ENCODE peak calls at places on chromosomes 7 and 10, in five cellular contexts. Q, P, M, O and J are unnamed samples.
A peak's percentile ranks its signal among the peaks of the same experiment; 100 is the strongest.

GRCh38 chr10:81081887-81082620 is 544.4 kb downstream of the SH2D4B start:
- DNase-seq in P (peak; percentile 54), Q (peak; percentile 52), O (no peak), M (no peak), J (no peak)

GRCh38 chr10:94279835-94280709 is 82.7 kb downstream of the NOC3L start:
- DNase-seq in O (peak; percentile 41), M (no peak), Q (peak; percentile 64), P (peak; percentile 85), J (peak; percentile 78)

GRCh38 chr7:867001-867405 is 9.4 kb upstream of the GET4 start:
- DNase-seq in O (no peak), Q (no peak), P (peak; percentile 93), M (peak; percentile 56), J (no peak)

GRCh38 chr10:21263266-21263803 is 262.1 kb downstream of the SKIDA1 start:
- DNase-seq in Q (no peak), O (no peak), P (no peak), M (no peak), J (no peak)

GRCh38 chr7:6258440-6259182 is 13.8 kb downstream of the CYTH3 start:
- DNase-seq in P (no peak), Q (peak; percentile 64), O (no peak), M (peak; percentile 85), J (no peak)

GRCh38 chr7:95871078-95871848 is 98.9 kb downstream of the DYNC1I1 start:
- DNase-seq in Q (peak; percentile 65), P (no peak), M (peak; percentile 14), O (no peak), J (peak; percentile 67)

GRCh38 chr10:133158756-133159610 is 1.0 kb upstream of the KNDC1 start:
- DNase-seq in O (no peak), M (no peak), Q (peak; percentile 53), P (no peak), J (no peak)

GRCh38 chr10:58240531-58240930 is 27.2 kb downstream of the IPMK start:
- DNase-seq in P (no peak), M (peak; percentile 59), O (no peak), Q (no peak), J (no peak)

GRCh38 chr7:93949468-93949867 is 27.9 kb downstream of the GNG11 start:
- DNase-seq in Q (no peak), O (no peak), P (no peak), M (peak; percentile 90), J (no peak)

GRCh38 chr10:43170491-43170890 is 32.2 kb downstream of the CSGALNACT2 start:
- DNase-seq in P (no peak), M (no peak), Q (no peak), O (no peak), J (no peak)

GRCh38 chr7:66681491-66682349 is 53.0 kb downstream of the KCTD7 start:
- DNase-seq in O (peak; percentile 95), M (peak; percentile 90), Q (peak; percentile 98), P (peak; percentile 100), J (peak; percentile 98)

GRCh38 chr10:129780901-129781795 is 182.9 kb downstream of the EBF3 start:
- DNase-seq in M (no peak), P (peak; percentile 44), Q (no peak), O (no peak), J (no peak)

GRCh38 chr7:149099058-149099457 is 8.5 kb upstream of the ZNF786 start:
- DNase-seq in Q (no peak), P (no peak), O (no peak), M (no peak), J (no peak)

GRCh38 chr7:124856299-124856888 is 73.2 kb downstream of the POT1 start:
- DNase-seq in M (peak; percentile 16), P (no peak), Q (peak; percentile 54), O (peak; percentile 3), J (no peak)

GRCh38 chr7:67817481-67817880 is 820.8 kb downstream of the TYW1 start:
- DNase-seq in P (no peak), M (no peak), Q (no peak), O (no peak), J (no peak)

DNA sequence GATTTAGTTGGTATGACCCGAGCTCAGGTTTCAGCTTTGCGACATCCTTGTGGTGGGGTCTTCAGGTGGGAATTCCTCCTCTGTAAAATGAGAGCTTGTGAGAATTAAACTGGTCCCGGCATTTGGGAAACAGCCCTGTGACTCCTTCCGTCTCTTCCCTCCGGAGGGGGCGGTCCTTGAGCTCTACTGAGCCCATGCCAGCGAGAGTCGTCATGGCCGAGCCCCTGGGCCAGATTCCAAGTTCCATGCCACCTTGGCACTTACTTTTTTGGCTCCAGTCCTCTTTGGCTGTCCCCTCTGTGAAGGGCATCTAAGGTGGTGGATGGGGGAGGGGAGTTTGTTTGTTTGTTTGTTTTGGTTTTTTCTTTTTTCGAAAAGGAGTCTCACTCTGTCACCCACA is 47.6 kb downstream of the GTF2IRD1 start:
- DNase-seq in Q (no peak), O (no peak), M (peak; percentile 12), P (peak; percentile 88), J (no peak)
- H3K4me3 ChIP-seq in Q (no peak overlapping the region), O (no peak overlapping the region), M (no peak overlapping the region), P (no peak overlapping the region), J (no peak overlapping the region)

DNA sequence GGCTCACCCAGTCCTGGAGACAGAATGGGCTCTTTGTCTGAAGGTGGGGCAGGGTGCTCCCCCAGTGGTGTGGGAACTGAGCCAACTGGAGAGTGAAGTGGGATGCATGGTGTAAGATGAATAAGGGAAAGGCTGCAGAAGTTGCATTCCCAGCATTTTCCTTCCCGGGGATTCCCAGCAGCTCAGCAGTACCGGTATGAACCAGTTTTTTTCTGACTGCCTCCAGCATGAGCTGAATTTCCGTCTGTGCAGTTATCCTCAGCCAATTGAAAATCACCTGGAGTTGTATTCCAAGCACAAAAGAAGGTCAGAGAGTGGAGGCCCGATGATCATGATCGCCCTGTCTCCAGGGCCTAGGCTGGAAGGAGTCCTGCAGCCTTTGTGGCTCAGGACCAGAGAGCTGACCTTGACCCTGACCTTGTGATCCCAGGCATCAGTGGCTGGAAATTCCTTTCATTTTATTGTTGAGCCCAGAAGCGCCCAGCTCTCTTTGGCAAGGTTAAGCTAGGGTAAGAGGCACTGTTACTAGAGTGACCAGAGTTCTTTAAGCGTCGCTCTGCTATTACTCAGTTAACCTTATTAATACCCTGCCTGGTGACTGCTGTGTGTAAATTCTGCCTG is 33.4 kb downstream of the OGDH start:
- DNase-seq in O (no peak), M (peak; percentile 91), Q (no peak), P (no peak), J (peak; percentile 66)
- H3K4me3 ChIP-seq in O (peak overlapping the region; percentile 14), M (peak overlapping the region; percentile 17), Q (no peak overlapping the region), P (no peak overlapping the region), J (no peak overlapping the region)

GRCh38 chr10:30629653-30630052 is at the start of gene LYZL2:
- DNase-seq in Q (no peak), O (no peak), P (no peak), M (no peak), J (no peak)

GRCh38 chr10:30619966-30620365 is 9.6 kb downstream of the LYZL2 start:
- DNase-seq in O (no peak), M (no peak), P (no peak), Q (no peak), J (no peak)

GRCh38 chr10:30630571-30630970 is 1.0 kb upstream of the LYZL2 start:
- DNase-seq in Q (no peak), M (no peak), O (no peak), P (no peak), J (no peak)

GRCh38 chr10:30625110-30625509 is 4.4 kb downstream of the LYZL2 start:
- DNase-seq in O (no peak), P (no peak), Q (no peak), M (peak; percentile 47), J (no peak)
- H3K4me3 ChIP-seq in O (no peak overlapping the region), P (no peak overlapping the region), Q (no peak overlapping the region), M (no peak overlapping the region), J (no peak overlapping the region)

DNA sequence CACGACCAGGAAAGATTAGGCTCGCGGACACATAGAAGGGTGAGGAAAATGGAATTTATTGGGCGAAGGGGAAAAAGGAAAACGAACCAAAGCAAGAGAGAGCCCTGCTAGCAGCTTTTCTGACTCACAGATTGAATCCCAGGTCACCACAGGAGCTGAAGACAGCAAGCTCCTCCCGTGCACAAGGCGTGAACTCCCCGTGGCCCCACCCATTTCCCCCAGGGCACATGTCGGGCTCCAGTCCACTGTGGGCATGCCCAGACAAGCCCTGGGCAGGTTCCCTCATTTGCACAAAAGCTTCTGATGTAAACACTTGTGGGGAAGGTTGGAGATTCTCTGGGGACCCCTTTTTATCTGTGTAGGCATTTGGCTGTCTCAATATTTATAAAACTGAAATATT is 582.4 kb downstream of the SUGCT start:
- DNase-seq in Q (peak; percentile 70), O (no peak), M (peak; percentile 55), P (peak; percentile 89), J (peak; percentile 54)
- H3K4me3 ChIP-seq in Q (no peak overlapping the region), O (no peak overlapping the region), M (no peak overlapping the region), P (no peak overlapping the region), J (no peak overlapping the region)

GRCh38 chr7:142353147-142354058 is 95.5 kb upstream of the PRSS58 start:
- DNase-seq in O (no peak), P (no peak), M (no peak), Q (peak; percentile 46), J (no peak)
- H3K4me3 ChIP-seq in O (peak overlapping the region; percentile 37), P (no peak overlapping the region), M (no peak overlapping the region), Q (no peak overlapping the region), J (no peak overlapping the region)